ENCODE peak calls at places on chromosomes 7 and 10, in six cellular contexts. T is NCI-H1436, E is thyroid gland, H is NCI-H774, A is G401, D is endothelial cell. N is an unnamed sample.

GRCh38 chr7:8154290-8154689 is 107.7 kb downstream of the ICA1 start:
- DNase-seq in A (no peak), H (peak; percentile 84), D (no peak), T (peak; percentile 84), E (no peak), N (peak; percentile 97)

GRCh38 chr10:60335708-60336107 is 54.0 kb downstream of the ANK3 start:
- DNase-seq in A (peak; percentile 87), E (no peak), D (no peak), T (no peak), H (no peak), N (no peak)

GRCh38 chr7:90749774-90750173 is 153.7 kb downstream of the CDK14 start:
- DNase-seq in H (no peak), A (no peak), D (no peak), E (no peak), T (peak; percentile 7), N (no peak)

GRCh38 chr7:77800730-77801129 is 2.2 kb downstream of the PHTF2 start:
- DNase-seq in H (no peak), D (no peak), T (no peak), A (no peak), E (no peak), N (no peak)

GRCh38 chr7:14738086-14738485 is 164.5 kb downstream of the DGKB start:
- DNase-seq in A (no peak), T (no peak), H (no peak), E (no peak), D (no peak), N (no peak)

GRCh38 chr10:69130251-69130650 is 6.3 kb downstream of the VPS26A start:
- DNase-seq in D (no peak), A (no peak), T (no peak), H (no peak), E (no peak), N (no peak)

GRCh38 chr10:74067373-74068370 is 69.8 kb downstream of the VCL start:
- DNase-seq in A (no peak), H (no peak), T (no peak), E (no peak), D (no peak), N (no peak)

GRCh38 chr7:121431996-121432395 is 35.9 kb upstream of the FAM3C start:
- DNase-seq in T (no peak), E (no peak), H (no peak), A (no peak), D (no peak), N (no peak)

GRCh38 chr7:13489386-13489785 is 500.1 kb downstream of the ETV1 start:
- DNase-seq in T (no peak), H (no peak), A (no peak), D (no peak), E (no peak), N (no peak)

GRCh38 chr10:86349474-86349873 is 17.1 kb downstream of the GRID1 start:
- DNase-seq in E (no peak), A (peak; percentile 19), H (no peak), D (peak; percentile 69), T (no peak), N (no peak)

GRCh38 chr7:93442478-93443224 is 131.9 kb downstream of the CALCR start:
- DNase-seq in D (peak; percentile 61), T (peak; percentile 65), E (no peak), A (no peak), H (no peak), N (peak; percentile 17)

GRCh38 chr10:124138195-124138882 is 44.9 kb upstream of the CHST15 start:
- DNase-seq in H (no peak), A (peak; percentile 48), T (no peak), D (no peak), E (no peak), N (no peak)

GRCh38 chr7:2306688-2307087 is 7.6 kb downstream of the SNX8 start:
- DNase-seq in A (no peak), E (no peak), T (no peak), H (no peak), D (no peak), N (no peak)

GRCh38 chr10:8438603-8439002 is 384.1 kb downstream of the GATA3 start:
- DNase-seq in T (no peak), D (no peak), E (no peak), A (no peak), H (no peak), N (no peak)

GRCh38 chr10:75657351-75657750 is 225.9 kb downstream of the LRMDA start:
- DNase-seq in A (no peak), D (no peak), T (no peak), H (no peak), E (no peak), N (no peak)

GRCh38 chr10:43931308-43931930 is 282.7 kb upstream of the ZNF32 start:
- DNase-seq in H (no peak), D (no peak), A (no peak), T (no peak), E (no peak), N (no peak)

GRCh38 chr7:155333346-155334234 is 35.9 kb downstream of the INSIG1 start:
- DNase-seq in D (no peak), E (no peak), A (no peak), T (no peak), H (no peak), N (no peak)

GRCh38 chr7:99576251-99576650 is 17.8 kb downstream of the ZNF655 start:
- DNase-seq in H (no peak), A (no peak), E (no peak), T (no peak), D (no peak), N (no peak)

GRCh38 chr10:114525368-114525949 is 121.2 kb upstream of the AFAP1L2 start:
- DNase-seq in E (peak; percentile 43), D (no peak), H (no peak), T (no peak), A (peak; percentile 67), N (peak; percentile 55)

GRCh38 chr10:118459642-118460193 is 117.6 kb upstream of the FAM204A start:
- DNase-seq in D (peak; percentile 74), E (peak; percentile 43), T (peak; percentile 85), H (peak; percentile 22), A (peak; percentile 61), N (peak; percentile 51)

GRCh38 chr10:64148597-64148996 is 627.4 kb downstream of the REEP3 start:
- DNase-seq in D (no peak), T (no peak), A (no peak), E (no peak), H (no peak), N (no peak)

GRCh38 chr10:61592581-61592980 is 70.1 kb upstream of the CABCOCO1 start:
- DNase-seq in H (no peak), T (no peak), E (no peak), D (peak; percentile 15), A (peak; percentile 10), N (no peak)

GRCh38 chr10:23351914-23352313 is 7.3 kb upstream of the C10orf67 start:
- DNase-seq in A (no peak), D (no peak), E (no peak), H (no peak), T (no peak), N (no peak)

GRCh38 chr10:89309646-89310045 is 7.8 kb downstream of the IFIT2 start:
- DNase-seq in D (no peak), H (no peak), A (no peak), T (no peak), E (no peak), N (no peak)

GRCh38 chr10:33113111-33113856 is 155.3 kb upstream of the ITGB1 start:
- DNase-seq in T (no peak), D (no peak), E (no peak), H (no peak), A (no peak), N (no peak)

GRCh38 chr7:117212969-117213877 is 109.6 kb downstream of the WNT2 start:
- DNase-seq in H (peak; percentile 1), A (peak; percentile 28), D (peak; percentile 69), T (no peak), E (peak; percentile 56), N (peak; percentile 65)

GRCh38 chr10:71234970-71235681 is 22.8 kb downstream of the UNC5B start:
- DNase-seq in E (no peak), H (no peak), A (no peak), T (no peak), D (no peak), N (no peak)

GRCh38 chr7:36440880-36441279 is 51.2 kb downstream of the ANLN start:
- DNase-seq in D (no peak), A (peak; percentile 73), E (no peak), T (no peak), H (no peak), N (peak; percentile 24)

GRCh38 chr10:117130346-117130745 is 7.7 kb downstream of the VAX1 start:
- DNase-seq in H (no peak), E (no peak), T (no peak), D (no peak), A (no peak), N (no peak)

GRCh38 chr7:90411510-90411909 is 8.2 kb downstream of the CLDN12 start:
- DNase-seq in E (no peak), D (no peak), H (peak; percentile 79), A (no peak), T (no peak), N (no peak)

GRCh38 chr10:28853195-28853594 is 175.9 kb downstream of the BAMBI start:
- DNase-seq in H (no peak), D (no peak), T (no peak), E (no peak), A (no peak), N (no peak)

GRCh38 chr7:147586526-147586925 is 1004.0 kb upstream of the C7orf33 start:
- DNase-seq in H (no peak), A (peak; percentile 85), T (no peak), E (no peak), D (no peak), N (no peak)

GRCh38 chr10:110827410-110827809 is 44.3 kb upstream of the PDCD4 start:
- DNase-seq in T (no peak), D (no peak), A (no peak), H (no peak), E (no peak), N (no peak)

N was measured in NCI-H1105 treated with DMSO at 0.1 percent for 48 hours.